ENCODE peak calls at places on chromosome 12, in four cellular contexts. A is dorsolateral prefrontal cortex, N is upper lobe of left lung, K is H7. W is an unnamed sample.

GRCh38 chr12:30296486-30296885 is 399.2 kb downstream of the IPO8 start:
- DNase-seq in K (no peak), A (no peak), N (no peak), W (no peak)

GRCh38 chr12:124994435-124994975 is 1.1 kb downstream of the BRI3BP start:
- DNase-seq in A (no peak), K (peak; percentile 64), N (peak; percentile 37), W (no peak)

GRCh38 chr12:73383584-73384229 is 1111.5 kb downstream of the TRHDE start:
- DNase-seq in N (no peak), K (no peak), A (no peak), W (no peak)

GRCh38 chr12:25853696-25854095 is 104.8 kb upstream of the RASSF8 start:
- DNase-seq in A (no peak), N (no peak), K (no peak), W (no peak)

GRCh38 chr12:50057000-50057841 is at the start of gene ASIC1:
- DNase-seq in A (peak; percentile 83), K (peak; percentile 95), N (peak; percentile 54), W (peak; percentile 75)

GRCh38 chr12:49503674-49504180 is 35.1 kb upstream of the KCNH3 start:
- DNase-seq in N (no peak), K (no peak), A (no peak), W (peak; percentile 88)

GRCh38 chr12:51379571-51379970 is 11.6 kb downstream of the GALNT6 start:
- DNase-seq in K (no peak), N (no peak), A (no peak), W (no peak)

GRCh38 chr12:114611145-114612018 is 72.6 kb downstream of the TBX3 start:
- DNase-seq in K (no peak), N (no peak), A (no peak), W (no peak)

GRCh38 chr12:14810953-14811483 is 3.0 kb downstream of the SMCO3 start:
- DNase-seq in K (peak; percentile 53), N (peak; percentile 24), A (no peak), W (no peak)

GRCh38 chr12:57142121-57142520 is 5.3 kb downstream of the LRP1-AS start:
- DNase-seq in N (no peak), A (no peak), K (no peak), W (no peak)

GRCh38 chr12:103169-103981 is 36.8 kb downstream of the IQSEC3 start:
- DNase-seq in N (no peak), A (no peak), K (peak; percentile 98), W (no peak)

GRCh38 chr12:121120989-121121755 is 11.5 kb upstream of the P2RX7 start:
- DNase-seq in K (no peak), A (no peak), N (no peak), W (no peak)

GRCh38 chr12:16492240-16492639 is 113.7 kb downstream of the LMO3 start:
- DNase-seq in A (no peak), N (no peak), K (no peak), W (no peak)

GRCh38 chr12:52149182-52149641 is 42.6 kb downstream of the KRT80 start:
- DNase-seq in A (no peak), N (no peak), K (no peak), W (no peak)

GRCh38 chr12:19220205-19220604 is 90.7 kb downstream of the PLEKHA5 start:
- DNase-seq in K (no peak), N (no peak), A (no peak), W (no peak)

GRCh38 chr12:26010293-26010821 is 51.9 kb downstream of the RASSF8 start:
- DNase-seq in N (no peak), A (no peak), K (no peak), W (no peak)

GRCh38 chr12:5521456-5522325 is 89.8 kb downstream of the NTF3 start:
- DNase-seq in K (no peak), N (no peak), A (no peak), W (no peak)

GRCh38 chr12:66837311-66837627 is 158.4 kb upstream of the GRIP1 start:
- DNase-seq in A (no peak), K (no peak), N (no peak), W (no peak)

GRCh38 chr12:110245278-110245868 is 35.7 kb upstream of the ATP2A2 start:
- DNase-seq in A (no peak), N (peak; percentile 42), K (peak; percentile 70), W (no peak)

GRCh38 chr12:112963227-112963861 is 15.0 kb upstream of the OAS2 start:
- DNase-seq in N (no peak), K (no peak), A (no peak), W (no peak)

GRCh38 chr12:51905507-51906438 is 1.5 kb upstream of the ACVRL1 start:
- DNase-seq in K (no peak), A (peak; percentile 12), N (peak; percentile 72), W (peak; percentile 20)

GRCh38 chr12:25521625-25522256 is 31.3 kb downstream of the LMNTD1 start:
- DNase-seq in A (no peak), N (no peak), K (no peak), W (no peak)

GRCh38 chr12:115135800-115136211 is 451.8 kb upstream of the TBX3 start:
- DNase-seq in A (peak; percentile 63), N (no peak), K (no peak), W (no peak)

GRCh38 chr12:120350576-120351350 is 18.2 kb downstream of the MSI1 start:
- DNase-seq in N (peak; percentile 81), K (no peak), A (no peak), W (no peak)

GRCh38 chr12:57759360-57759980 is 4.6 kb downstream of the MARCHF9 start:
- DNase-seq in A (no peak), K (peak; percentile 76), N (no peak), W (no peak)

GRCh38 chr12:96907681-96908163 is 665 bp downstream of the NEDD1 start:
- DNase-seq in A (no peak), K (peak; percentile 20), N (peak; percentile 25), W (no peak)

GRCh38 chr12:98821849-98822248 is 176.8 kb downstream of the APAF1 start:
- DNase-seq in A (no peak), N (no peak), K (no peak), W (no peak)

GRCh38 chr12:6326316-6326959 is 15.4 kb downstream of the TNFRSF1A start:
- DNase-seq in A (no peak), K (peak; percentile 94), N (no peak), W (no peak)

GRCh38 chr12:108699955-108700563 is 31.3 kb downstream of the CORO1C start:
- DNase-seq in A (no peak), K (no peak), N (no peak), W (no peak)

GRCh38 chr12:13041224-13041623 is 3.0 kb upstream of the FAM234B start:
- DNase-seq in N (peak; percentile 52), A (no peak), K (no peak), W (no peak)

GRCh38 chr12:76264617-76265016 is 83.6 kb downstream of the BBS10 start:
- DNase-seq in K (no peak), A (no peak), N (no peak), W (no peak)

GRCh38 chr12:94561943-94562411 is 88.4 kb downstream of the TMCC3 start:
- DNase-seq in A (peak; percentile 88), K (peak; percentile 21), N (no peak), W (no peak)

GRCh38 chr12:86917121-86917520 is 660.9 kb upstream of the MGAT4C start:
- DNase-seq in N (no peak), A (no peak), K (no peak), W (no peak)

GRCh38 chr12:46461459-46461858 is 88.9 kb upstream of the SLC38A2 start:
- DNase-seq in K (no peak), N (no peak), A (no peak), W (no peak)

GRCh38 chr12:13428538-13429265 is 232.2 kb downstream of the EMP1 start:
- DNase-seq in A (no peak), K (no peak), N (no peak), W (no peak)

GRCh38 chr12:96878704-96879103 is 28.4 kb upstream of the NEDD1 start:
- DNase-seq in N (no peak), K (no peak), A (no peak), W (no peak)

GRCh38 chr12:81128930-81129554 is 51.2 kb downstream of the ACSS3 start:
- DNase-seq in A (no peak), K (peak; percentile 26), N (no peak), W (no peak)

GRCh38 chr12:41967668-41968649 is 176.7 kb downstream of the GXYLT1 start:
- DNase-seq in N (no peak), K (peak; percentile 73), A (no peak), W (no peak)

GRCh38 chr12:34350092-34351041 is 328.1 kb downstream of the ALG10 start:
- DNase-seq in A (no peak), K (no peak), N (no peak), W (no peak)

GRCh38 chr12:34347367-34347766 is 325.1 kb downstream of the ALG10 start:
- DNase-seq in N (no peak), A (no peak), K (no peak), W (no peak)

GRCh38 chr12:34348836-34349672 is 326.8 kb downstream of the ALG10 start:
- DNase-seq in N (no peak), K (no peak), A (no peak), W (no peak)

GRCh38 chr12:34348064-34348463 is 325.8 kb downstream of the ALG10 start:
- DNase-seq in N (no peak), K (no peak), A (no peak), W (no peak)

GRCh38 chr12:34349673-34349961 is 327.3 kb downstream of the ALG10 start:
- DNase-seq in N (no peak), A (no peak), K (no peak), W (no peak)
- H3K4me3 ChIP-seq in N (no peak overlapping the region), A (no peak overlapping the region), K (no peak overlapping the region), W (no peak overlapping the region)

GRCh38 chr12:78970041-78970440 is 105.5 kb downstream of the SYT1 start:
- DNase-seq in A (no peak), N (no peak), K (no peak), W (no peak)
- H3K4me3 ChIP-seq in A (no peak overlapping the region), N (no peak overlapping the region), K (no peak overlapping the region), W (no peak overlapping the region)

DNA sequence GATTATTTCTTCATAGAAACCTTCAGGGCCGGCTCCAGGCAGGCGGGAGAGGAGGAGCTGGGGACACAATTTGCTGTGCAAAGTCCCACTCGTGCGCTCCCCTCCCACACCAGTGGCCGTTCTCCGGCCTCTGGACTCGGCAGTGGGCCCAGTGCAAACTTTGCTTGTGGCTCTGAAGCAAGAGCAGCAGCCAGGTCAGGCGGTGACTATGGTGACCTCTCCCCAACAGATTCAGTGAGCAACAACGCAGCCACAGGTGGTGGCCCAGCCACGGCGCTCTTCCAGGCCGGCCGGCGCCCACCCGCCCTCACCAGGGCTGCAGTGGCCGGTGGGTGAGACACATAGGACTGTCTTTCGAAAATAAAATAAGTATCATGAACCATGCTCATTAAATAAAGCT is 29.5 kb downstream of the VPS37B start:
- DNase-seq in A (peak; percentile 53), K (peak; percentile 54), N (no peak), W (no peak)
- H3K4me3 ChIP-seq in A (no peak overlapping the region), K (no peak overlapping the region), N (no peak overlapping the region), W (no peak overlapping the region)

GRCh38 chr12:21501258-21502163 is at the start of the genes GOLT1B and RECQL:
- DNase-seq in N (peak; percentile 93), K (peak; percentile 87), A (peak; percentile 93), W (peak; percentile 83)
- H3K4me3 ChIP-seq in N (peak within 1 kb of the TSS; percentile 78), K (peak within 1 kb of the TSS; percentile 83), A (peak within 1 kb of the TSS; percentile 99), W (peak within 1 kb of the TSS; percentile 67)

GRCh38 chr12:11725616-11726015 is 76.1 kb downstream of the ETV6 start:
- DNase-seq in N (no peak), A (no peak), K (no peak), W (no peak)
- H3K4me3 ChIP-seq in N (no peak overlapping the region), A (no peak overlapping the region), K (no peak overlapping the region), W (no peak overlapping the region)

GRCh38 chr12:88400302-88400701 is 180.0 kb downstream of the KITLG start:
- DNase-seq in N (no peak), A (no peak), K (no peak), W (no peak)
- H3K4me3 ChIP-seq in N (no peak overlapping the region), A (no peak overlapping the region), K (no peak overlapping the region), W (no peak overlapping the region)

GRCh38 chr12:55739025-55739378 is 3.9 kb upstream of the GDF11 start:
- DNase-seq in A (no peak), N (no peak), K (no peak), W (no peak)
- H3K4me3 ChIP-seq in A (peak overlapping the region; percentile 73), N (peak overlapping the region; percentile 43), K (no peak overlapping the region), W (peak overlapping the region; percentile 43)

W was measured in RWPE2.